ENCODE peak calls at places on chromosome 16, in ten cellular contexts. J is cardiac septum, P is lower lobe of right lung, V is HTR-8/SVneo, H is Right ventricle myocardium superior, W is nephron progenitor cell, E is HEK293T, L is MM.1S, F is neural crest cell, D is cardiac muscle cell. C is an unnamed sample.

GRCh38 chr16:3171855-3172593 is 16.0 kb upstream of the OR1F1 start:
- DNase-seq in J (no peak), P (peak; percentile 31), V (no peak), H (no peak), W (peak; percentile 26), E (peak; percentile 53), L (peak; percentile 44), F (no peak), D (no peak), C (no peak)

GRCh38 chr16:89001117-89002027 is 24.4 kb upstream of the CBFA2T3 start:
- DNase-seq in J (no peak), P (no peak), V (peak; percentile 23), H (no peak), W (peak; percentile 42), E (no peak), L (no peak), F (no peak), D (peak; percentile 62), C (no peak)

GRCh38 chr16:11972128-11972527 is 4.4 kb upstream of the SNX29 start:
- DNase-seq in J (no peak), P (no peak), V (no peak), H (no peak), W (no peak), E (no peak), L (no peak), F (no peak), D (no peak), C (no peak)

GRCh38 chr16:57769541-57770145 is 32.6 kb downstream of the KIFC3 start:
- DNase-seq in J (no peak), P (peak; percentile 41), V (no peak), H (no peak), W (no peak), E (no peak), L (no peak), F (no peak), D (no peak), C (no peak)

GRCh38 chr16:29124828-29125227 is 140.0 kb downstream of the LAT start:
- DNase-seq in J (peak; percentile 5), P (no peak), V (no peak), H (no peak), W (no peak), E (no peak), L (no peak), F (no peak), D (no peak), C (no peak)

GRCh38 chr16:88743693-88744519 is 37.6 kb downstream of the CTU2 start:
- DNase-seq in J (peak; percentile 88), P (peak; percentile 90), V (peak; percentile 80), H (peak; percentile 89), W (peak; percentile 93), E (peak; percentile 90), L (no peak), F (peak; percentile 87), D (peak; percentile 85), C (peak; percentile 55)

GRCh38 chr16:30637952-30638351 is 12.8 kb upstream of the PRR14 start:
- DNase-seq in J (no peak), P (no peak), V (no peak), H (no peak), W (no peak), E (peak; percentile 48), L (peak; percentile 46), F (no peak), D (no peak), C (peak; percentile 76)

GRCh38 chr16:79537584-79537983 is 63.0 kb downstream of the MAF start:
- DNase-seq in J (no peak), P (no peak), V (no peak), H (no peak), W (no peak), E (no peak), L (no peak), F (no peak), D (no peak), C (no peak)

GRCh38 chr16:27769561-27770222 is 219.7 kb downstream of the KATNIP start:
- DNase-seq in J (no peak), P (peak; percentile 24), V (no peak), H (peak; percentile 31), W (no peak), E (no peak), L (no peak), F (no peak), D (no peak), C (no peak)